ENCODE peak calls at places on chromosomes 6 and 20, in six cellular contexts. One of them, this sample, is unnamed.

GRCh38 chr6:38722727-38723334 is 7.7 kb downstream of the DNAH8 start:
- DNase-seq in pancreas: no peak
- DNase-seq in stomach: no peak
- DNase-seq in upper lobe of right lung: no peak
- DNase-seq in tibial nerve: no peak
- DNase-seq in uterus: no peak
- DNase-seq in this sample: no peak

GRCh38 chr6:166904101-166904746 is 52.1 kb downstream of the RNASET2 start:
- DNase-seq in pancreas: no peak
- DNase-seq in stomach: no peak
- DNase-seq in upper lobe of right lung: no peak
- DNase-seq in tibial nerve: no peak
- DNase-seq in uterus: no peak
- DNase-seq in this sample: no peak

GRCh38 chr6:167706313-167707109 is 120.2 kb upstream of the AFDN start:
- DNase-seq in pancreas: no peak
- DNase-seq in stomach: no peak
- DNase-seq in upper lobe of right lung: peak
- DNase-seq in tibial nerve: no peak
- DNase-seq in uterus: no peak
- DNase-seq in this sample: no peak

GRCh38 chr6:47674673-47675072 is 23.7 kb upstream of the ADGRF4 start:
- DNase-seq in pancreas: no peak
- DNase-seq in stomach: no peak
- DNase-seq in upper lobe of right lung: no peak
- DNase-seq in tibial nerve: no peak
- DNase-seq in uterus: no peak
- DNase-seq in this sample: peak

GRCh38 chr6:26187981-26188635 is 100.9 kb downstream of the HFE start:
- DNase-seq in pancreas: no peak
- DNase-seq in stomach: no peak
- DNase-seq in upper lobe of right lung: no peak
- DNase-seq in tibial nerve: no peak
- DNase-seq in uterus: no peak
- DNase-seq in this sample: peak

GRCh38 chr6:57177545-57178225 is 5.6 kb downstream of the BAG2 start:
- DNase-seq in pancreas: no peak
- DNase-seq in stomach: no peak
- DNase-seq in upper lobe of right lung: no peak
- DNase-seq in tibial nerve: peak
- DNase-seq in uterus: peak
- DNase-seq in this sample: no peak

GRCh38 chr6:124002377-124003081 is 198.9 kb downstream of the NKAIN2 start:
- DNase-seq in pancreas: no peak
- DNase-seq in stomach: no peak
- DNase-seq in upper lobe of right lung: no peak
- DNase-seq in tibial nerve: no peak
- DNase-seq in uterus: no peak
- DNase-seq in this sample: peak

GRCh38 chr20:6746901-6747609 is 20.4 kb upstream of the BMP2 start:
- DNase-seq in pancreas: no peak
- DNase-seq in stomach: no peak
- DNase-seq in upper lobe of right lung: no peak
- DNase-seq in tibial nerve: no peak
- DNase-seq in uterus: no peak
- DNase-seq in this sample: peak

GRCh38 chr6:83853178-83853967 is at the start of gene RIPPLY2:
- DNase-seq in pancreas: peak
- DNase-seq in stomach: no peak
- DNase-seq in upper lobe of right lung: no peak
- DNase-seq in tibial nerve: no peak
- DNase-seq in uterus: no peak
- DNase-seq in this sample: peak

GRCh38 chr6:17269840-17270239 is 11.3 kb upstream of the RBM24 start:
- DNase-seq in pancreas: no peak
- DNase-seq in stomach: no peak
- DNase-seq in upper lobe of right lung: no peak
- DNase-seq in tibial nerve: no peak
- DNase-seq in uterus: no peak
- DNase-seq in this sample: no peak

GRCh38 chr6:28710466-28711191 is 184.9 kb downstream of the GPX5 start:
- DNase-seq in pancreas: no peak
- DNase-seq in stomach: no peak
- DNase-seq in upper lobe of right lung: no peak
- DNase-seq in tibial nerve: no peak
- DNase-seq in uterus: no peak
- DNase-seq in this sample: peak

GRCh38 chr20:58693226-58694006 is 816 bp downstream of the NPEPL1 start:
- DNase-seq in pancreas: peak
- DNase-seq in stomach: peak
- DNase-seq in upper lobe of right lung: peak
- DNase-seq in tibial nerve: no peak
- DNase-seq in uterus: no peak
- DNase-seq in this sample: no peak

GRCh38 chr6:169887529-169888140 is 136.2 kb downstream of the ERMARD start:
- DNase-seq in pancreas: peak
- DNase-seq in stomach: no peak
- DNase-seq in upper lobe of right lung: no peak
- DNase-seq in tibial nerve: no peak
- DNase-seq in uterus: no peak
- DNase-seq in this sample: peak

GRCh38 chr20:48609491-48609978 is 218.3 kb downstream of the PREX1 start:
- DNase-seq in pancreas: no peak
- DNase-seq in stomach: no peak
- DNase-seq in upper lobe of right lung: no peak
- DNase-seq in tibial nerve: no peak
- DNase-seq in uterus: no peak
- DNase-seq in this sample: no peak

GRCh38 chr6:8879334-8879733 is 444.0 kb upstream of the SLC35B3 start:
- DNase-seq in pancreas: no peak
- DNase-seq in stomach: no peak
- DNase-seq in upper lobe of right lung: no peak
- DNase-seq in tibial nerve: no peak
- DNase-seq in uterus: no peak
- DNase-seq in this sample: peak

GRCh38 chr6:149329529-149329928 is 12.0 kb downstream of the TAB2 start:
- DNase-seq in pancreas: no peak
- DNase-seq in stomach: no peak
- DNase-seq in upper lobe of right lung: no peak
- DNase-seq in tibial nerve: no peak
- DNase-seq in uterus: no peak
- DNase-seq in this sample: no peak
- H3K4me3 ChIP-seq in pancreas: no peak
- H3K4me3 ChIP-seq in stomach: no peak
- H3K4me3 ChIP-seq in upper lobe of right lung: no peak
- H3K4me3 ChIP-seq in tibial nerve: no peak
- H3K4me3 ChIP-seq in uterus: no peak
- H3K4me3 ChIP-seq in this sample: no peak

GRCh38 chr6:582370-582769 is 74.5 kb downstream of the HUS1B start:
- DNase-seq in pancreas: no peak
- DNase-seq in stomach: no peak
- DNase-seq in upper lobe of right lung: no peak
- DNase-seq in tibial nerve: no peak
- DNase-seq in uterus: no peak
- DNase-seq in this sample: peak

GRCh38 chr6:583639-584038 is 73.3 kb downstream of the HUS1B start:
- DNase-seq in pancreas: no peak
- DNase-seq in stomach: no peak
- DNase-seq in upper lobe of right lung: no peak
- DNase-seq in tibial nerve: no peak
- DNase-seq in uterus: no peak
- DNase-seq in this sample: no peak

GRCh38 chr6:583116-583515 is 73.8 kb downstream of the HUS1B start:
- DNase-seq in pancreas: no peak
- DNase-seq in stomach: no peak
- DNase-seq in upper lobe of right lung: no peak
- DNase-seq in tibial nerve: no peak
- DNase-seq in uterus: no peak
- DNase-seq in this sample: peak

GRCh38 chr6:579339-579738 is 77.6 kb downstream of the HUS1B start:
- DNase-seq in pancreas: no peak
- DNase-seq in stomach: no peak
- DNase-seq in upper lobe of right lung: no peak
- DNase-seq in tibial nerve: no peak
- DNase-seq in uterus: no peak
- DNase-seq in this sample: peak
- TF ChIP-seq CTCF in pancreas: no peak
- TF ChIP-seq CTCF in stomach: no peak
- TF ChIP-seq CTCF in upper lobe of right lung: no peak
- TF ChIP-seq CTCF in tibial nerve: no peak
- TF ChIP-seq CTCF in uterus: no peak
- TF ChIP-seq CTCF in this sample: peak

GRCh38 chr6:150004101-150004782 is 21.1 kb downstream of the RAET1L start:
- DNase-seq in pancreas: no peak
- DNase-seq in stomach: no peak
- DNase-seq in upper lobe of right lung: no peak
- DNase-seq in tibial nerve: no peak
- DNase-seq in uterus: no peak
- DNase-seq in this sample: no peak
- H3K4me3 ChIP-seq in pancreas: peak
- H3K4me3 ChIP-seq in stomach: peak
- H3K4me3 ChIP-seq in upper lobe of right lung: peak
- H3K4me3 ChIP-seq in tibial nerve: peak
- H3K4me3 ChIP-seq in uterus: peak
- H3K4me3 ChIP-seq in this sample: peak

DNA sequence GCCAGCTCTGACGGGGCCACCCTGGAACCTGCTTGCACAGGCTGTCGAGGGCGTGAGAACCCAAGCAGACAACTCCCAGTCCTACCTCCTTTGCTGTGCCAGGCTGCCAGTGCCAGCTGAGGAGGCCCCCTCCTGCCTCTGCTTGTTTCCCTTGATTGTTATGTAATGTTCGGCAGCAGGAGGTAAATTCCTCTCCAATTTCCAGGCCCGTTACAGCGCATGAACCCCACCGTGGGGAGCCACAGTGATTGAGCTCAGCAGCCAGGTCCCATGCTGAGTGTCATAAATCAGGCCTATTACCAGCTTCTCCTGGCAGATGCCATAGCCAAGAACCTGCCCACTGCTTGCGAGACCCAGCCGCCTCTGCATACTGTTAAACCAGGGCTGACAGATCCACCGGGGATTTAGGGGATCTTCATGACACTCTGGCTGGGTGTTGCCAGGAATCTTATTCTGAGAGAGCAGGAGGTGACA is 320.5 kb downstream of the DHX35 start:
- DNase-seq in pancreas: no peak
- DNase-seq in stomach: no peak
- DNase-seq in upper lobe of right lung: no peak
- DNase-seq in tibial nerve: no peak
- DNase-seq in uterus: no peak
- DNase-seq in this sample: no peak
- TF ChIP-seq CTCF in pancreas: no peak
- TF ChIP-seq CTCF in stomach: no peak
- TF ChIP-seq CTCF in upper lobe of right lung: no peak
- TF ChIP-seq CTCF in tibial nerve: no peak
- TF ChIP-seq CTCF in uterus: no peak
- TF ChIP-seq CTCF in this sample: no peak

DNA sequence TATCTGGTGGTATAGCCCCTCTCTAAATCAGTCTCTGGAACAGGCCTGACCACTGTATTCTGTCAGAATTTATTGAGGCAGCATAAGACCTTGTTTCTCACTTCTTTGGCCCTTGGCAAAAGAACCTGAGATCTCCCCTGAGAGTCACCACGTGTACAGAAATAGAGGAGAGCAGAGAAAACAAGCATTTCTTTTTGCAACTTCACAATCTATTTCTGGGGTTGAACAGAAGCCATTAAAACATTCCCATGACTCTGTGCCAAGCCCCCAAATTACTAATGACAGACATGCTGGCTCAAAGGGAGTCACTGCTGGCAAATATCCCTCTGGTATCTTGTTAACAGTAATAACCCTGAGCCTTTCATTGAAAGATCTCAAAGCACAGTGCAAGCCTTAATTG is 395.3 kb downstream of the MAFB start:
- DNase-seq in pancreas: no peak
- DNase-seq in stomach: no peak
- DNase-seq in upper lobe of right lung: no peak
- DNase-seq in tibial nerve: no peak
- DNase-seq in uterus: peak
- DNase-seq in this sample: no peak
- H3K4me3 ChIP-seq in pancreas: no peak
- H3K4me3 ChIP-seq in stomach: no peak
- H3K4me3 ChIP-seq in upper lobe of right lung: no peak
- H3K4me3 ChIP-seq in tibial nerve: no peak
- H3K4me3 ChIP-seq in uterus: no peak
- H3K4me3 ChIP-seq in this sample: no peak

GRCh38 chr6:96065211-96065610 is 49.4 kb downstream of the FUT9 start:
- DNase-seq in pancreas: no peak
- DNase-seq in stomach: no peak
- DNase-seq in upper lobe of right lung: no peak
- DNase-seq in tibial nerve: no peak
- DNase-seq in uterus: no peak
- DNase-seq in this sample: no peak

GRCh38 chr6:96060249-96060648 is 44.5 kb downstream of the FUT9 start:
- DNase-seq in pancreas: no peak
- DNase-seq in stomach: no peak
- DNase-seq in upper lobe of right lung: no peak
- DNase-seq in tibial nerve: no peak
- DNase-seq in uterus: no peak
- DNase-seq in this sample: no peak

GRCh38 chr6:96058094-96058493 is 42.3 kb downstream of the FUT9 start:
- DNase-seq in pancreas: no peak
- DNase-seq in stomach: no peak
- DNase-seq in upper lobe of right lung: no peak
- DNase-seq in tibial nerve: no peak
- DNase-seq in uterus: no peak
- DNase-seq in this sample: no peak

DNA sequence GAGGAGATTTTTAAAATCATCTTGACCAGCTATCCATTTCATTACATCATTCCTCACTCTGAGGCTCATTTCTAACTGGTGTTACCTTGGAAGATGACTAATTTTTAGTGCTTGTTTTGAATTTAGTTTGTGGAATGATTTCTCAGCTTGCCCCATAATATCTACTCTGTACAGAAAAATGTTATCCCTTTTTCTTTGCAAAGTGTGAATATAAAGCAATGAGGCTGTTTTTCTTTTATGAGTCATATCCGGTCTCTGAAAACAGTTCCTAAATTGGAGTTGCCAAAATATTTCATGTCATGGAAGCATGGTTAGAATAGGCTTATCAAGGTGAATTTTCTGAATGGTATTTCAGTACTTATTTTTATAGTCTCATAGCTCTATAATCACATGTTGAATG is 43.8 kb downstream of the FUT9 start:
- DNase-seq in pancreas: no peak
- DNase-seq in stomach: no peak
- DNase-seq in upper lobe of right lung: no peak
- DNase-seq in tibial nerve: no peak
- DNase-seq in uterus: no peak
- DNase-seq in this sample: no peak
- TF ChIP-seq CTCF in pancreas: no peak
- TF ChIP-seq CTCF in stomach: no peak
- TF ChIP-seq CTCF in upper lobe of right lung: no peak
- TF ChIP-seq CTCF in tibial nerve: no peak
- TF ChIP-seq CTCF in uterus: no peak
- TF ChIP-seq CTCF in this sample: no peak

GRCh38 chr20:32203556-32204484 is 3.7 kb downstream of the PLAGL2 start:
- DNase-seq in pancreas: no peak
- DNase-seq in stomach: peak
- DNase-seq in upper lobe of right lung: no peak
- DNase-seq in tibial nerve: no peak
- DNase-seq in uterus: peak
- DNase-seq in this sample: peak
- H3K4me3 ChIP-seq in pancreas: no peak
- H3K4me3 ChIP-seq in stomach: peak
- H3K4me3 ChIP-seq in upper lobe of right lung: peak
- H3K4me3 ChIP-seq in tibial nerve: no peak
- H3K4me3 ChIP-seq in uterus: no peak
- H3K4me3 ChIP-seq in this sample: peak

This sample was measured in epithelial cell of esophagus.